ENCODE peak calls at places on chromosomes 12 and 14, in ten cellular contexts. One of them, this sample, is unnamed.

GRCh38 chr12:131872154-131873046 is 22.0 kb upstream of the ULK1 start:
- DNase-seq in activated CD4-positive, CD25-positive, alpha-beta regulatory T cell: no peak
- DNase-seq in CD4-positive, CD25-positive, alpha-beta regulatory T cell: no peak
- DNase-seq in DMS153: no peak
- DNase-seq in erythroblast: no peak
- DNase-seq in NB4: peak; percentile 98
- DNase-seq in Right ventricle myocardium inferior: no peak
- DNase-seq in psoas muscle: no peak
- DNase-seq in NCI-H2107: no peak
- DNase-seq in stimulated activated CD4-positive, alpha-beta T cell treated with anti-CD3 and anti-CD28 coated beads, TNF-alpha, amount 100 ng/mL, for 1 hour: no peak
- DNase-seq in this sample: no peak

GRCh38 chr12:122308811-122309210 is 42.5 kb upstream of the VPS33A start:
- DNase-seq in CD4-positive, CD25-positive, alpha-beta regulatory T cell: no peak
- DNase-seq in NB4: no peak
- DNase-seq in stimulated activated CD4-positive, alpha-beta T cell treated with anti-CD3 and anti-CD28 coated beads, TNF-alpha, amount 100 ng/mL, for 1 hour: no peak
- DNase-seq in psoas muscle: no peak
- DNase-seq in Right ventricle myocardium inferior: no peak
- DNase-seq in NCI-H2107: no peak
- DNase-seq in erythroblast: no peak
- DNase-seq in activated CD4-positive, CD25-positive, alpha-beta regulatory T cell: no peak
- DNase-seq in DMS153: no peak
- DNase-seq in this sample: no peak

GRCh38 chr14:69354383-69355154 is 43.5 kb downstream of the ERH start:
- DNase-seq in psoas muscle: no peak
- DNase-seq in Right ventricle myocardium inferior: no peak
- DNase-seq in CD4-positive, CD25-positive, alpha-beta regulatory T cell: peak; percentile 20
- DNase-seq in NCI-H2107: peak; percentile 65
- DNase-seq in DMS153: no peak
- DNase-seq in erythroblast: no peak
- DNase-seq in stimulated activated CD4-positive, alpha-beta T cell treated with anti-CD3 and anti-CD28 coated beads, TNF-alpha, amount 100 ng/mL, for 1 hour: no peak
- DNase-seq in activated CD4-positive, CD25-positive, alpha-beta regulatory T cell: peak; percentile 54
- DNase-seq in NB4: no peak
- DNase-seq in this sample: no peak

GRCh38 chr14:49193365-49194050 is 392.7 kb downstream of the RPS29 start:
- DNase-seq in stimulated activated CD4-positive, alpha-beta T cell treated with anti-CD3 and anti-CD28 coated beads, TNF-alpha, amount 100 ng/mL, for 1 hour: no peak
- DNase-seq in Right ventricle myocardium inferior: no peak
- DNase-seq in psoas muscle: no peak
- DNase-seq in CD4-positive, CD25-positive, alpha-beta regulatory T cell: no peak
- DNase-seq in DMS153: no peak
- DNase-seq in activated CD4-positive, CD25-positive, alpha-beta regulatory T cell: no peak
- DNase-seq in NB4: no peak
- DNase-seq in erythroblast: no peak
- DNase-seq in NCI-H2107: no peak
- DNase-seq in this sample: no peak

GRCh38 chr12:113049976-113050742 is 6.4 kb upstream of the DTX1 start:
- DNase-seq in Right ventricle myocardium inferior: no peak
- DNase-seq in CD4-positive, CD25-positive, alpha-beta regulatory T cell: no peak
- DNase-seq in DMS153: no peak
- DNase-seq in stimulated activated CD4-positive, alpha-beta T cell treated with anti-CD3 and anti-CD28 coated beads, TNF-alpha, amount 100 ng/mL, for 1 hour: no peak
- DNase-seq in psoas muscle: no peak
- DNase-seq in activated CD4-positive, CD25-positive, alpha-beta regulatory T cell: no peak
- DNase-seq in NCI-H2107: no peak
- DNase-seq in erythroblast: no peak
- DNase-seq in NB4: peak; percentile 75
- DNase-seq in this sample: no peak

GRCh38 chr14:65070710-65071033 is 31.6 kb downstream of the MAX start:
- DNase-seq in stimulated activated CD4-positive, alpha-beta T cell treated with anti-CD3 and anti-CD28 coated beads, TNF-alpha, amount 100 ng/mL, for 1 hour: no peak
- DNase-seq in NB4: no peak
- DNase-seq in activated CD4-positive, CD25-positive, alpha-beta regulatory T cell: no peak
- DNase-seq in Right ventricle myocardium inferior: no peak
- DNase-seq in psoas muscle: no peak
- DNase-seq in DMS153: no peak
- DNase-seq in CD4-positive, CD25-positive, alpha-beta regulatory T cell: no peak
- DNase-seq in erythroblast: peak; percentile 27
- DNase-seq in NCI-H2107: peak; percentile 65
- DNase-seq in this sample: peak; percentile 66

GRCh38 chr12:46603776-46604456 is 221.9 kb downstream of the SLC38A4 start:
- DNase-seq in NCI-H2107: no peak
- DNase-seq in psoas muscle: no peak
- DNase-seq in Right ventricle myocardium inferior: no peak
- DNase-seq in activated CD4-positive, CD25-positive, alpha-beta regulatory T cell: no peak
- DNase-seq in erythroblast: no peak
- DNase-seq in stimulated activated CD4-positive, alpha-beta T cell treated with anti-CD3 and anti-CD28 coated beads, TNF-alpha, amount 100 ng/mL, for 1 hour: no peak
- DNase-seq in CD4-positive, CD25-positive, alpha-beta regulatory T cell: no peak
- DNase-seq in NB4: no peak
- DNase-seq in DMS153: no peak
- DNase-seq in this sample: no peak

GRCh38 chr12:16062611-16063010 is 151.5 kb downstream of the DERA start:
- DNase-seq in activated CD4-positive, CD25-positive, alpha-beta regulatory T cell: no peak
- DNase-seq in psoas muscle: no peak
- DNase-seq in DMS153: no peak
- DNase-seq in erythroblast: no peak
- DNase-seq in NCI-H2107: no peak
- DNase-seq in Right ventricle myocardium inferior: no peak
- DNase-seq in CD4-positive, CD25-positive, alpha-beta regulatory T cell: no peak
- DNase-seq in stimulated activated CD4-positive, alpha-beta T cell treated with anti-CD3 and anti-CD28 coated beads, TNF-alpha, amount 100 ng/mL, for 1 hour: no peak
- DNase-seq in NB4: peak; percentile 80
- DNase-seq in this sample: no peak

GRCh38 chr12:50720085-50720484 is 43.8 kb upstream of the ATF1 start:
- DNase-seq in DMS153: no peak
- DNase-seq in NB4: no peak
- DNase-seq in psoas muscle: no peak
- DNase-seq in CD4-positive, CD25-positive, alpha-beta regulatory T cell: no peak
- DNase-seq in NCI-H2107: no peak
- DNase-seq in activated CD4-positive, CD25-positive, alpha-beta regulatory T cell: no peak
- DNase-seq in stimulated activated CD4-positive, alpha-beta T cell treated with anti-CD3 and anti-CD28 coated beads, TNF-alpha, amount 100 ng/mL, for 1 hour: no peak
- DNase-seq in Right ventricle myocardium inferior: no peak
- DNase-seq in erythroblast: no peak
- DNase-seq in this sample: no peak

This sample was measured in NCI-H1105 treated with DMSO at 0.1 percent for 48 hours.